ENCODE peak calls at places on chromosomes 5 and 9, in nine cellular contexts. One of them, this sample, is unnamed.

GRCh38 chr9:110291921-110292575 is 35.7 kb upstream of the TXN start:
- DNase-seq in neuronal stem cell: no peak
- DNase-seq in activated naive CD8-positive, alpha-beta T cell treated with anti-CD3 and anti-CD28 coated beads, Interleukin-2, amount 50 U/mL, for 24 hours: no peak
- DNase-seq in LoVo: no peak
- DNase-seq in HTR-8/SVneo: no peak
- DNase-seq in effector memory CD4-positive, alpha-beta T cell: no peak
- DNase-seq in NCI-H2029: no peak
- DNase-seq in cardiac muscle cell: no peak
- DNase-seq in NCI-H774: no peak
- DNase-seq in this sample: no peak

GRCh38 chr5:78268361-78268760 is 26.1 kb downstream of the AP3B1 start:
- DNase-seq in neuronal stem cell: no peak
- DNase-seq in activated naive CD8-positive, alpha-beta T cell treated with anti-CD3 and anti-CD28 coated beads, Interleukin-2, amount 50 U/mL, for 24 hours: no peak
- DNase-seq in LoVo: no peak
- DNase-seq in HTR-8/SVneo: no peak
- DNase-seq in effector memory CD4-positive, alpha-beta T cell: no peak
- DNase-seq in NCI-H2029: no peak
- DNase-seq in cardiac muscle cell: no peak
- DNase-seq in NCI-H774: no peak
- DNase-seq in this sample: no peak

GRCh38 chr9:19429590-19429989 is 20.8 kb downstream of the ACER2 start:
- DNase-seq in neuronal stem cell: no peak
- DNase-seq in activated naive CD8-positive, alpha-beta T cell treated with anti-CD3 and anti-CD28 coated beads, Interleukin-2, amount 50 U/mL, for 24 hours: no peak
- DNase-seq in LoVo: no peak
- DNase-seq in HTR-8/SVneo: no peak
- DNase-seq in effector memory CD4-positive, alpha-beta T cell: no peak
- DNase-seq in NCI-H2029: no peak
- DNase-seq in cardiac muscle cell: no peak
- DNase-seq in NCI-H774: no peak
- DNase-seq in this sample: no peak

GRCh38 chr5:38871790-38872551 is 26.2 kb downstream of the OSMR start:
- DNase-seq in neuronal stem cell: no peak
- DNase-seq in activated naive CD8-positive, alpha-beta T cell treated with anti-CD3 and anti-CD28 coated beads, Interleukin-2, amount 50 U/mL, for 24 hours: no peak
- DNase-seq in LoVo: peak
- DNase-seq in HTR-8/SVneo: peak
- DNase-seq in effector memory CD4-positive, alpha-beta T cell: no peak
- DNase-seq in NCI-H2029: no peak
- DNase-seq in cardiac muscle cell: peak
- DNase-seq in NCI-H774: no peak
- DNase-seq in this sample: no peak

GRCh38 chr5:62132279-62132678 is 173.7 kb upstream of the KIF2A start:
- DNase-seq in neuronal stem cell: no peak
- DNase-seq in activated naive CD8-positive, alpha-beta T cell treated with anti-CD3 and anti-CD28 coated beads, Interleukin-2, amount 50 U/mL, for 24 hours: no peak
- DNase-seq in LoVo: no peak
- DNase-seq in HTR-8/SVneo: no peak
- DNase-seq in effector memory CD4-positive, alpha-beta T cell: no peak
- DNase-seq in NCI-H2029: no peak
- DNase-seq in cardiac muscle cell: no peak
- DNase-seq in NCI-H774: no peak
- DNase-seq in this sample: no peak

GRCh38 chr5:75756991-75757390 is 39.8 kb upstream of the POC5 start:
- DNase-seq in neuronal stem cell: no peak
- DNase-seq in activated naive CD8-positive, alpha-beta T cell treated with anti-CD3 and anti-CD28 coated beads, Interleukin-2, amount 50 U/mL, for 24 hours: no peak
- DNase-seq in LoVo: no peak
- DNase-seq in HTR-8/SVneo: no peak
- DNase-seq in effector memory CD4-positive, alpha-beta T cell: no peak
- DNase-seq in NCI-H2029: no peak
- DNase-seq in cardiac muscle cell: no peak
- DNase-seq in NCI-H774: no peak
- DNase-seq in this sample: no peak

GRCh38 chr5:113029614-113030013 is 53.0 kb downstream of the DCP2 start:
- DNase-seq in neuronal stem cell: no peak
- DNase-seq in activated naive CD8-positive, alpha-beta T cell treated with anti-CD3 and anti-CD28 coated beads, Interleukin-2, amount 50 U/mL, for 24 hours: no peak
- DNase-seq in LoVo: no peak
- DNase-seq in HTR-8/SVneo: no peak
- DNase-seq in effector memory CD4-positive, alpha-beta T cell: no peak
- DNase-seq in NCI-H2029: no peak
- DNase-seq in cardiac muscle cell: peak
- DNase-seq in NCI-H774: no peak
- DNase-seq in this sample: no peak

GRCh38 chr9:89732295-89732951 is 127.6 kb downstream of the GADD45G start:
- DNase-seq in neuronal stem cell: no peak
- DNase-seq in activated naive CD8-positive, alpha-beta T cell treated with anti-CD3 and anti-CD28 coated beads, Interleukin-2, amount 50 U/mL, for 24 hours: no peak
- DNase-seq in LoVo: peak
- DNase-seq in HTR-8/SVneo: no peak
- DNase-seq in effector memory CD4-positive, alpha-beta T cell: no peak
- DNase-seq in NCI-H2029: peak
- DNase-seq in cardiac muscle cell: no peak
- DNase-seq in NCI-H774: no peak
- DNase-seq in this sample: no peak

GRCh38 chr5:44646016-44646415 is 162.7 kb upstream of the MRPS30 start:
- DNase-seq in neuronal stem cell: no peak
- DNase-seq in activated naive CD8-positive, alpha-beta T cell treated with anti-CD3 and anti-CD28 coated beads, Interleukin-2, amount 50 U/mL, for 24 hours: no peak
- DNase-seq in LoVo: no peak
- DNase-seq in HTR-8/SVneo: no peak
- DNase-seq in effector memory CD4-positive, alpha-beta T cell: no peak
- DNase-seq in NCI-H2029: no peak
- DNase-seq in cardiac muscle cell: no peak
- DNase-seq in NCI-H774: no peak
- DNase-seq in this sample: no peak

GRCh38 chr5:99900302-99900811 is 634.8 kb upstream of the FAM174A start:
- DNase-seq in neuronal stem cell: no peak
- DNase-seq in activated naive CD8-positive, alpha-beta T cell treated with anti-CD3 and anti-CD28 coated beads, Interleukin-2, amount 50 U/mL, for 24 hours: no peak
- DNase-seq in LoVo: peak
- DNase-seq in HTR-8/SVneo: peak
- DNase-seq in effector memory CD4-positive, alpha-beta T cell: no peak
- DNase-seq in NCI-H2029: peak
- DNase-seq in cardiac muscle cell: no peak
- DNase-seq in NCI-H774: no peak
- DNase-seq in this sample: no peak

GRCh38 chr9:35845824-35846771 is 17.1 kb downstream of the TMEM8B start:
- DNase-seq in neuronal stem cell: no peak
- DNase-seq in activated naive CD8-positive, alpha-beta T cell treated with anti-CD3 and anti-CD28 coated beads, Interleukin-2, amount 50 U/mL, for 24 hours: no peak
- DNase-seq in LoVo: no peak
- DNase-seq in HTR-8/SVneo: no peak
- DNase-seq in effector memory CD4-positive, alpha-beta T cell: no peak
- DNase-seq in NCI-H2029: no peak
- DNase-seq in cardiac muscle cell: no peak
- DNase-seq in NCI-H774: no peak
- DNase-seq in this sample: no peak

GRCh38 chr5:175861337-175862130 is 9.8 kb upstream of the CPLX2 start:
- DNase-seq in neuronal stem cell: no peak
- DNase-seq in activated naive CD8-positive, alpha-beta T cell treated with anti-CD3 and anti-CD28 coated beads, Interleukin-2, amount 50 U/mL, for 24 hours: no peak
- DNase-seq in LoVo: no peak
- DNase-seq in HTR-8/SVneo: no peak
- DNase-seq in effector memory CD4-positive, alpha-beta T cell: no peak
- DNase-seq in NCI-H2029: peak
- DNase-seq in cardiac muscle cell: no peak
- DNase-seq in NCI-H774: peak
- DNase-seq in this sample: no peak

GRCh38 chr9:111003182-111003581 is 35.1 kb downstream of the LPAR1 start:
- DNase-seq in neuronal stem cell: no peak
- DNase-seq in activated naive CD8-positive, alpha-beta T cell treated with anti-CD3 and anti-CD28 coated beads, Interleukin-2, amount 50 U/mL, for 24 hours: no peak
- DNase-seq in LoVo: no peak
- DNase-seq in HTR-8/SVneo: no peak
- DNase-seq in effector memory CD4-positive, alpha-beta T cell: no peak
- DNase-seq in NCI-H2029: no peak
- DNase-seq in cardiac muscle cell: no peak
- DNase-seq in NCI-H774: no peak
- DNase-seq in this sample: no peak

GRCh38 chr5:66239034-66239433 is 94.9 kb downstream of the SREK1 start:
- DNase-seq in neuronal stem cell: no peak
- DNase-seq in activated naive CD8-positive, alpha-beta T cell treated with anti-CD3 and anti-CD28 coated beads, Interleukin-2, amount 50 U/mL, for 24 hours: no peak
- DNase-seq in LoVo: no peak
- DNase-seq in HTR-8/SVneo: no peak
- DNase-seq in effector memory CD4-positive, alpha-beta T cell: no peak
- DNase-seq in NCI-H2029: no peak
- DNase-seq in cardiac muscle cell: peak
- DNase-seq in NCI-H774: peak
- DNase-seq in this sample: no peak

GRCh38 chr9:136142416-136142800 is 23.7 kb upstream of the TMEM250 start:
- DNase-seq in neuronal stem cell: no peak
- DNase-seq in activated naive CD8-positive, alpha-beta T cell treated with anti-CD3 and anti-CD28 coated beads, Interleukin-2, amount 50 U/mL, for 24 hours: no peak
- DNase-seq in LoVo: no peak
- DNase-seq in HTR-8/SVneo: no peak
- DNase-seq in effector memory CD4-positive, alpha-beta T cell: no peak
- DNase-seq in NCI-H2029: no peak
- DNase-seq in cardiac muscle cell: no peak
- DNase-seq in NCI-H774: no peak
- DNase-seq in this sample: no peak

GRCh38 chr5:8522635-8523034 is 653.7 kb downstream of the MTRR start:
- DNase-seq in neuronal stem cell: no peak
- DNase-seq in activated naive CD8-positive, alpha-beta T cell treated with anti-CD3 and anti-CD28 coated beads, Interleukin-2, amount 50 U/mL, for 24 hours: no peak
- DNase-seq in LoVo: no peak
- DNase-seq in HTR-8/SVneo: no peak
- DNase-seq in effector memory CD4-positive, alpha-beta T cell: no peak
- DNase-seq in NCI-H2029: no peak
- DNase-seq in cardiac muscle cell: no peak
- DNase-seq in NCI-H774: no peak
- DNase-seq in this sample: no peak

GRCh38 chr9:121261107-121261460 is 6.9 kb upstream of the GSN start:
- DNase-seq in neuronal stem cell: no peak
- DNase-seq in activated naive CD8-positive, alpha-beta T cell treated with anti-CD3 and anti-CD28 coated beads, Interleukin-2, amount 50 U/mL, for 24 hours: no peak
- DNase-seq in LoVo: no peak
- DNase-seq in HTR-8/SVneo: no peak
- DNase-seq in effector memory CD4-positive, alpha-beta T cell: no peak
- DNase-seq in NCI-H2029: peak
- DNase-seq in cardiac muscle cell: peak
- DNase-seq in NCI-H774: no peak
- DNase-seq in this sample: no peak

GRCh38 chr5:89011778-89012320 is 128.9 kb upstream of the MEF2C start:
- DNase-seq in neuronal stem cell: no peak
- DNase-seq in activated naive CD8-positive, alpha-beta T cell treated with anti-CD3 and anti-CD28 coated beads, Interleukin-2, amount 50 U/mL, for 24 hours: no peak
- DNase-seq in LoVo: no peak
- DNase-seq in HTR-8/SVneo: no peak
- DNase-seq in effector memory CD4-positive, alpha-beta T cell: no peak
- DNase-seq in NCI-H2029: no peak
- DNase-seq in cardiac muscle cell: no peak
- DNase-seq in NCI-H774: no peak
- DNase-seq in this sample: no peak

GRCh38 chr5:158195811-158196210 is 336.9 kb upstream of the CLINT1 start:
- DNase-seq in neuronal stem cell: no peak
- DNase-seq in activated naive CD8-positive, alpha-beta T cell treated with anti-CD3 and anti-CD28 coated beads, Interleukin-2, amount 50 U/mL, for 24 hours: no peak
- DNase-seq in LoVo: no peak
- DNase-seq in HTR-8/SVneo: no peak
- DNase-seq in effector memory CD4-positive, alpha-beta T cell: no peak
- DNase-seq in NCI-H2029: no peak
- DNase-seq in cardiac muscle cell: no peak
- DNase-seq in NCI-H774: no peak
- DNase-seq in this sample: no peak

GRCh38 chr5:177419045-177419444 is 7.4 kb upstream of the GRK6 start:
- DNase-seq in neuronal stem cell: no peak
- DNase-seq in activated naive CD8-positive, alpha-beta T cell treated with anti-CD3 and anti-CD28 coated beads, Interleukin-2, amount 50 U/mL, for 24 hours: no peak
- DNase-seq in LoVo: no peak
- DNase-seq in HTR-8/SVneo: peak
- DNase-seq in effector memory CD4-positive, alpha-beta T cell: no peak
- DNase-seq in NCI-H2029: no peak
- DNase-seq in cardiac muscle cell: peak
- DNase-seq in NCI-H774: no peak
- DNase-seq in this sample: no peak

GRCh38 chr9:79220246-79220645 is 351.5 kb upstream of the TLE4 start:
- DNase-seq in neuronal stem cell: no peak
- DNase-seq in activated naive CD8-positive, alpha-beta T cell treated with anti-CD3 and anti-CD28 coated beads, Interleukin-2, amount 50 U/mL, for 24 hours: no peak
- DNase-seq in LoVo: no peak
- DNase-seq in HTR-8/SVneo: no peak
- DNase-seq in effector memory CD4-positive, alpha-beta T cell: no peak
- DNase-seq in NCI-H2029: no peak
- DNase-seq in cardiac muscle cell: peak
- DNase-seq in NCI-H774: no peak
- DNase-seq in this sample: no peak

GRCh38 chr9:88820055-88820454 is 171.2 kb upstream of the S1PR3 start:
- DNase-seq in neuronal stem cell: no peak
- DNase-seq in activated naive CD8-positive, alpha-beta T cell treated with anti-CD3 and anti-CD28 coated beads, Interleukin-2, amount 50 U/mL, for 24 hours: no peak
- DNase-seq in LoVo: no peak
- DNase-seq in HTR-8/SVneo: no peak
- DNase-seq in effector memory CD4-positive, alpha-beta T cell: no peak
- DNase-seq in NCI-H2029: no peak
- DNase-seq in cardiac muscle cell: no peak
- DNase-seq in NCI-H774: no peak
- DNase-seq in this sample: no peak

GRCh38 chr5:26227245-26227644 is 811.1 kb downstream of the CDH9 start:
- DNase-seq in neuronal stem cell: no peak
- DNase-seq in activated naive CD8-positive, alpha-beta T cell treated with anti-CD3 and anti-CD28 coated beads, Interleukin-2, amount 50 U/mL, for 24 hours: no peak
- DNase-seq in LoVo: no peak
- DNase-seq in HTR-8/SVneo: no peak
- DNase-seq in effector memory CD4-positive, alpha-beta T cell: no peak
- DNase-seq in NCI-H2029: no peak
- DNase-seq in cardiac muscle cell: no peak
- DNase-seq in NCI-H774: no peak
- DNase-seq in this sample: no peak

GRCh38 chr5:143562935-143563334 is 159.4 kb upstream of the NR3C1 start:
- DNase-seq in neuronal stem cell: no peak
- DNase-seq in activated naive CD8-positive, alpha-beta T cell treated with anti-CD3 and anti-CD28 coated beads, Interleukin-2, amount 50 U/mL, for 24 hours: no peak
- DNase-seq in LoVo: no peak
- DNase-seq in HTR-8/SVneo: no peak
- DNase-seq in effector memory CD4-positive, alpha-beta T cell: no peak
- DNase-seq in NCI-H2029: peak
- DNase-seq in cardiac muscle cell: peak
- DNase-seq in NCI-H774: peak
- DNase-seq in this sample: no peak

GRCh38 chr9:135797507-135798302 is 95.7 kb downstream of the KCNT1 start:
- DNase-seq in neuronal stem cell: peak
- DNase-seq in activated naive CD8-positive, alpha-beta T cell treated with anti-CD3 and anti-CD28 coated beads, Interleukin-2, amount 50 U/mL, for 24 hours: peak
- DNase-seq in LoVo: no peak
- DNase-seq in HTR-8/SVneo: peak
- DNase-seq in effector memory CD4-positive, alpha-beta T cell: no peak
- DNase-seq in NCI-H2029: peak
- DNase-seq in cardiac muscle cell: peak
- DNase-seq in NCI-H774: peak
- DNase-seq in this sample: peak

GRCh38 chr5:169646856-169647255 is 9.8 kb downstream of the DOCK2 start:
- DNase-seq in neuronal stem cell: no peak
- DNase-seq in activated naive CD8-positive, alpha-beta T cell treated with anti-CD3 and anti-CD28 coated beads, Interleukin-2, amount 50 U/mL, for 24 hours: no peak
- DNase-seq in LoVo: no peak
- DNase-seq in HTR-8/SVneo: no peak
- DNase-seq in effector memory CD4-positive, alpha-beta T cell: no peak
- DNase-seq in NCI-H2029: no peak
- DNase-seq in cardiac muscle cell: no peak
- DNase-seq in NCI-H774: no peak
- DNase-seq in this sample: no peak

GRCh38 chr5:52947851-52948250 is 41.3 kb upstream of the ITGA2 start:
- DNase-seq in neuronal stem cell: no peak
- DNase-seq in activated naive CD8-positive, alpha-beta T cell treated with anti-CD3 and anti-CD28 coated beads, Interleukin-2, amount 50 U/mL, for 24 hours: no peak
- DNase-seq in LoVo: no peak
- DNase-seq in HTR-8/SVneo: no peak
- DNase-seq in effector memory CD4-positive, alpha-beta T cell: no peak
- DNase-seq in NCI-H2029: no peak
- DNase-seq in cardiac muscle cell: no peak
- DNase-seq in NCI-H774: no peak
- DNase-seq in this sample: no peak

GRCh38 chr9:37512439-37512838 is 26.7 kb downstream of the POLR1E start:
- DNase-seq in neuronal stem cell: no peak
- DNase-seq in activated naive CD8-positive, alpha-beta T cell treated with anti-CD3 and anti-CD28 coated beads, Interleukin-2, amount 50 U/mL, for 24 hours: no peak
- DNase-seq in LoVo: no peak
- DNase-seq in HTR-8/SVneo: no peak
- DNase-seq in effector memory CD4-positive, alpha-beta T cell: peak
- DNase-seq in NCI-H2029: no peak
- DNase-seq in cardiac muscle cell: no peak
- DNase-seq in NCI-H774: no peak
- DNase-seq in this sample: no peak